ENCODE peak calls at places on chromosomes 3 and 15, in five cellular contexts. V is SJSA1, R is left ventricle myocardium inferior, T is aorta, N is astrocyte. S is an unnamed sample. For H3K4me1, H3K9me3 and H3K27me3, the result is how much of the 10 kb centered on the place peaks cover.

GRCh38 chr3:10753964-10754363 is 62.1 kb upstream of the SLC6A11 start:
- DNase-seq in R (peak), T (no peak), V (peak), N (peak), S (no peak)

GRCh38 chr15:25241241-25241801 is 197.5 kb downstream of the UBE3A start:
- DNase-seq in N (no peak), T (peak), R (peak), V (no peak), S (no peak)

GRCh38 chr3:10450494-10451440 is 54.6 kb downstream of the ATP2B2 start:
- DNase-seq in V (no peak), R (no peak), N (no peak), T (no peak), S (no peak)

GRCh38 chr3:104132566-104132997 is 1234.1 kb upstream of the ALCAM start:
- DNase-seq in N (peak), R (no peak), T (no peak), V (no peak), S (no peak)

GRCh38 chr15:38879909-38880471 is 315.4 kb upstream of the RASGRP1 start:
- DNase-seq in R (peak), T (no peak), V (no peak), N (no peak), S (no peak)

GRCh38 chr3:28326458-28326926 is 22.0 kb upstream of the ZCWPW2 start:
- DNase-seq in V (no peak), N (peak), R (no peak), T (no peak), S (no peak)

GRCh38 chr3:55947406-55947805 is 460.3 kb upstream of the WNT5A start:
- DNase-seq in R (no peak), N (no peak), T (no peak), V (no peak), S (no peak)

GRCh38 chr15:62075595-62076279 is 9.0 kb downstream of the C2CD4A start:
- DNase-seq in V (no peak), N (peak), R (no peak), T (no peak), S (no peak)

GRCh38 chr3:117545484-117545883 is 835.9 kb downstream of the TUSC7 start:
- DNase-seq in T (no peak), V (no peak), R (no peak), N (no peak), S (no peak)

GRCh38 chr3:188164248-188164687 is 10.3 kb downstream of the LPP start:
- DNase-seq in V (no peak), R (no peak), N (no peak), T (no peak), S (no peak)

GRCh38 chr3:31636693-31637442 is 104.1 kb downstream of the STT3B start:
- DNase-seq in T (no peak), R (no peak), N (no peak), V (no peak), S (no peak)

GRCh38 chr15:23073890-23074631 is 34.7 kb upstream of the TUBGCP5 start:
- DNase-seq in N (no peak), R (no peak), V (peak), T (no peak), S (no peak)

GRCh38 chr3:186109897-186110803 is 1.3 kb upstream of the ETV5 start:
- DNase-seq in R (no peak), V (peak), N (peak), T (no peak), S (no peak)

GRCh38 chr3:192063570-192063969 is 602.6 kb downstream of the PYDC2 start:
- DNase-seq in R (peak), T (no peak), N (peak), V (no peak), S (no peak)

GRCh38 chr3:12840591-12841084 is 727 bp downstream of the RPL32 start:
- DNase-seq in N (no peak), T (no peak), V (no peak), R (no peak), S (no peak)

GRCh38 chr3:136181741-136182140 is 14.4 kb downstream of the MSL2 start:
- DNase-seq in V (no peak), T (no peak), R (no peak), N (no peak), S (no peak)

GRCh38 chr3:16606398-16606797 is 1.2 kb upstream of the DAZL start:
- DNase-seq in R (no peak), V (no peak), N (peak), T (no peak), S (no peak)

GRCh38 chr3:154062513-154062912 is 58.7 kb upstream of the ARHGEF26 start:
- DNase-seq in V (no peak), T (no peak), N (no peak), R (no peak), S (no peak)

GRCh38 chr3:37072892-37073291 is 79.6 kb downstream of the MLH1 start:
- DNase-seq in T (no peak), N (peak), V (peak), R (no peak), S (no peak)

DNA sequence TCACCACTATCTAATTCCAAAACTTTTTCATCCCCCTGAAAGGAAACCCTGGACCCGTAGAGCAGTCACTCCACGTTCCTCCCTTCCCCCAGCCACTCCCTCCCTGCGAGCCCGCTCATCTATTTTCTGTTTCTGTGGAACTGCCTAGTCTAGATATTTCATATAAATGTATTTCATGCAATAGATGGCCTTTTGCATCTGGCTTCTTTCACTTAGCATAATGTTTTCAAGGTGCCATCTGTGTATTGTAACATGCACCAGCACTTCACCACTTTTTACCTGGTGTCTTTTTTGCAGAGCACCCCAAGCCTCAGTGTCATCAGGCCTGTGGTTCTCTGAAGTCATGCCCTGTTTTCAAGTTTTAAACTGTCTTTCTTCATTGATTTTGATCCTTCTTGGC is 10.7 kb downstream of the CGNL1 start:
- DNase-seq in V (no peak), R (no peak), T (no peak), N (no peak), S (no peak)
- H3K4me1 ChIP-seq in V (under half), R (under half), T (under half), N (under half), S (under half)

GRCh38 chr15:51842265-51842664 is 12.8 kb downstream of the TMOD3 start:
- DNase-seq in T (no peak), R (no peak), N (no peak), V (no peak), S (no peak)
- H3K9me3 ChIP-seq in T (under half), R (under half), N (under half), V (under half), S (under half)

DNA sequence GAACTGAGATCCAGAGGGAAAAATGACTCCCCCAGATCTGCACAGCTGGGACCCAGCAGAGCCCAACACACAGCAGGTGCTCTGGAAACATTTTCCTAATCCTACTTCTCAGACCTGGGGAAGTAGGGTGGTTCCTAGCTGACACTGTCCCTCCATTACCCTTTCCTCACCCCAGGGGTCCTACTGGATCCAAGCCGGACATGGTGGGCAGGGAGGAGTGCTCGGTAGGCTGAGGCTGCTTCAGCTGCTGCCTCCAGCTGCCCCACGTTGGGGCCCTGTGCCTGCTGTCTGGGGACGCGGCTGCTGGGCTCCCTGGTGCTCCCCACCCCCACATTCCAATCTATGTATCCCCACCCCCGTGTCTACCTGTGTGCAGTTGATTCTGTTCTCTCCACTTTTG is 29.8 kb upstream of the SLC6A6 start:
- DNase-seq in N (no peak), V (no peak), R (no peak), T (no peak), S (no peak)
- H3K27me3 ChIP-seq in N (under half), V (under half), R (under half), T (under half), S (under half)

GRCh38 chr3:111588527-111588926 is 6.6 kb downstream of the ZBED2 start:
- DNase-seq in V (no peak), N (no peak), R (no peak), T (no peak), S (no peak)

GRCh38 chr3:111585214-111585613 is 9.9 kb downstream of the ZBED2 start:
- DNase-seq in N (peak), T (no peak), V (no peak), R (no peak), S (no peak)

GRCh38 chr3:111581403-111582113 is 13.6 kb downstream of the ZBED2 start:
- DNase-seq in N (no peak), V (no peak), R (no peak), T (no peak), S (no peak)

GRCh38 chr3:111582114-111582461 is 13.1 kb downstream of the ZBED2 start:
- DNase-seq in T (no peak), N (peak), V (peak), R (no peak), S (no peak)

DNA sequence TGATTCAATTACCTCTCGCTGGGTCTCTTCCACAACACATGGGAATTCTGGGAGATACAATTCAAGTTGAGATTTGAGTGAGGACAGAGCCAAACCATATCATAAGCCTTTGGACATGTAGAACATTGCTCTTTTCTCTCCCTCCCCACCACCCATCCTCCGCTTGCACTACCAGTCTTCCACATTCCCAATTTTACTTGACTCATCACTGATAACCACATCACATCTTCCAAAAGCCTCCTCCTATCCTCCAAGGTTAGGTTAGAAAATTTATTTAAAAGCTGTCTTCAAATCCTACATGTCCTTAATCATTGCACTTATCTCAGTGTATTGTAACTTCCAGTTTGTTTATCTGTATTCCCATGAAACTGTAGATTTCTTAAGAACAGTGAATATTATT is 10.4 kb downstream of the ZBED2 start:
- DNase-seq in V (no peak), R (no peak), T (no peak), N (peak), S (no peak)
- H3K4me1 ChIP-seq in V (under half), R (under half), T (under half), N (under half), S (under half)

GRCh38 chr15:27126449-27126848 is 155.5 kb downstream of the GABRG3 start:
- DNase-seq in R (no peak), T (no peak), N (no peak), V (no peak), S (no peak)
- H3K9me3 ChIP-seq in R (under half), T (under half), N (under half), V (under half), S (under half)

GRCh38 chr3:43894176-43895049 is 203.7 kb downstream of the ABHD5 start:
- DNase-seq in R (peak), V (peak), N (peak), T (peak), S (no peak)
- H3K27me3 ChIP-seq in R (half or more), V (under half), N (under half), T (under half), S (under half)

GRCh38 chr3:42176635-42177034 is 85.5 kb downstream of the TRAK1 start:
- DNase-seq in V (no peak), R (no peak), T (no peak), N (no peak), S (no peak)

GRCh38 chr3:42173307-42173706 is 82.2 kb downstream of the TRAK1 start:
- DNase-seq in T (no peak), V (no peak), R (no peak), N (no peak), S (no peak)

GRCh38 chr3:42177068-42177800 is 86.1 kb downstream of the TRAK1 start:
- DNase-seq in R (no peak), V (no peak), T (no peak), N (no peak), S (no peak)

GRCh38 chr3:42175841-42176240 is 84.7 kb downstream of the TRAK1 start:
- DNase-seq in V (no peak), R (no peak), T (no peak), N (no peak), S (no peak)

GRCh38 chr3:42174679-42175660 is 83.8 kb downstream of the TRAK1 start:
- DNase-seq in T (no peak), V (no peak), R (no peak), N (peak), S (no peak)
- H3K4me1 ChIP-seq in T (under half), V (under half), R (half or more), N (under half), S (under half)

DNA sequence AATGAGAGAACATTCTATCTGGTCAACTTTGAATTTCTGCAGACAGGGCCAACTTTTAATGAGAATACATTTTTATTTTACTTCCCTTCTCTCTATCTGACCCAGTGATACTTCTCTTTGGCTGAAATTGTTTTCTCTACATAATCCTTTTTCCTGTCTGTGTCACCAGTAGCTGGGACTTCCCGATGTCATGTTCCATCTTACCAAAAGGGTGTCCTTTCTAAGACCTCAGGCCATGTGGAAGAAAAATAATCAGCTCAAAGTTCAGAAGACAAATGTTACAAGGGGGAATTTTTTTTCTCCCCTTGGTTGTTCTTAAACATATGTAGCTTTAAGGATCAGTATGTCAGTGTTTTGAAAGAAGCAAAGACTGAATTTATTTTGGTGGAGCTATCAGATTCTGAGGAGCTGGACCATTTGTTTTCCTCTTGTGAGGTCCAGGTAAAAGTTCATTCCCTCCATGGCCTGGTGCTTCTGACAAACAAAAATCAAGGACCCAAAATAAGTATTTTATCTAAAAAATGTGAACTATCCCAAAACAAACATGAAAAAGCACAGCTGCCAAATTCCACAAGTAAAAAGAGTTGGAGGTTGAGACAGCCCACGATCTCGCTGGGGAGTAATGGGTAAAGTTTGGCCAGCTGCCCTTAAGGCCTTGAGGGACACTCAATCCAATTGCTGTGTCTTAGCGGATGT is 859.4 kb upstream of the NR2F2 start:
- DNase-seq in V (peak), R (no peak), N (peak), T (peak), S (no peak)
- H3K9me3 ChIP-seq in V (under half), R (under half), N (under half), T (under half), S (under half)

GRCh38 chr15:73751481-73751880 is 1.7 kb downstream of the INSYN1 start:
- DNase-seq in N (no peak), R (no peak), T (no peak), V (no peak), S (no peak)
- H3K27me3 ChIP-seq in N (under half), R (under half), T (under half), V (half or more), S (under half)

S was measured in Panc1.